ENCODE peak calls at places on chromosomes 2 and 18, in seven cellular contexts. P is neuronal stem cell, T is mesendoderm, H is IMR-90, R is H9, N is trophoblast cell, Y is H1. O is an unnamed sample.

GRCh38 chr2:160835166-160835565 is 325.1 kb upstream of the TANK start:
- DNase-seq in P (no peak), T (no peak), H (no peak), R (no peak), N (no peak), Y (no peak), O (no peak)

GRCh38 chr2:169732075-169732474 is 1.6 kb upstream of the KLHL23 start:
- DNase-seq in P (no peak), T (no peak), H (no peak), R (no peak), N (no peak), Y (peak), O (no peak)

GRCh38 chr2:199457147-199458016 is at the start of gene SATB2:
- DNase-seq in P (peak), T (peak), H (peak), R (peak), N (peak), Y (peak), O (peak)

GRCh38 chr2:84516234-84516986 is at the start of gene DNAH6:
- DNase-seq in P (peak), T (peak), H (peak), R (peak), N (peak), Y (peak), O (peak)

GRCh38 chr2:101295895-101296294 is 12.6 kb downstream of the RNF149 start:
- DNase-seq in P (no peak), T (no peak), H (peak), R (no peak), N (peak), Y (no peak), O (peak)

GRCh38 chr2:57084697-57085281 is 901.0 kb downstream of the CCDC85A start:
- DNase-seq in P (no peak), T (no peak), H (no peak), R (no peak), N (no peak), Y (no peak), O (no peak)

GRCh38 chr2:172173307-172173706 is 70.6 kb upstream of the DLX2 start:
- DNase-seq in P (no peak), T (peak), H (no peak), R (no peak), N (no peak), Y (no peak), O (no peak)

GRCh38 chr2:226077841-226078240 is 678.3 kb downstream of the NYAP2 start:
- DNase-seq in P (no peak), T (no peak), H (no peak), R (no peak), N (no peak), Y (no peak), O (no peak)

GRCh38 chr2:53473236-53473635 is 294.4 kb upstream of the CHAC2 start:
- DNase-seq in P (no peak), T (peak), H (no peak), R (peak), N (peak), Y (no peak), O (no peak)

GRCh38 chr2:181393472-181393871 is 63.7 kb upstream of the ITGA4 start:
- DNase-seq in P (no peak), T (peak), H (peak), R (no peak), N (peak), Y (no peak), O (peak)

GRCh38 chr2:64751286-64752260 is 97.9 kb upstream of the SERTAD2 start:
- DNase-seq in P (no peak), T (peak), H (peak), R (no peak), N (peak), Y (peak), O (peak)

GRCh38 chr2:45802739-45803138 is 151.3 kb downstream of the PRKCE start:
- DNase-seq in P (no peak), T (no peak), H (no peak), R (no peak), N (no peak), Y (no peak), O (no peak)

GRCh38 chr2:128624425-128624795 is 305.7 kb upstream of the HS6ST1 start:
- DNase-seq in P (no peak), T (no peak), H (no peak), R (no peak), N (no peak), Y (no peak), O (no peak)

GRCh38 chr2:170523506-170523905 is 191.6 kb upstream of the SP5 start:
- DNase-seq in P (no peak), T (peak), H (no peak), R (no peak), N (peak), Y (no peak), O (no peak)

GRCh38 chr18:49597556-49597955 is 35.7 kb downstream of the LIPG start:
- DNase-seq in P (no peak), T (peak), H (no peak), R (no peak), N (peak), Y (no peak), O (no peak)

GRCh38 chr18:3727260-3727659 is 277.3 kb downstream of the TGIF1 start:
- DNase-seq in P (no peak), T (no peak), H (no peak), R (no peak), N (no peak), Y (no peak), O (no peak)

GRCh38 chr2:200305797-200306718 is at the start of gene SPATS2L:
- DNase-seq in P (peak), T (peak), H (peak), R (peak), N (peak), Y (peak), O (peak)

GRCh38 chr2:187774551-187775071 is 220.4 kb upstream of the TFPI start:
- DNase-seq in P (no peak), T (no peak), H (peak), R (no peak), N (peak), Y (no peak), O (peak)

GRCh38 chr2:218290316-218291261 is 1.7 kb downstream of the TMBIM1 start:
- DNase-seq in P (no peak), T (no peak), H (no peak), R (no peak), N (no peak), Y (no peak), O (no peak)

GRCh38 chr2:39608212-39608575 is 57.5 kb upstream of the TMEM178A start:
- DNase-seq in P (no peak), T (no peak), H (no peak), R (no peak), N (no peak), Y (no peak), O (no peak)

GRCh38 chr18:36185901-36186460 is 1.3 kb upstream of the MOCOS start:
- DNase-seq in P (no peak), T (no peak), H (no peak), R (no peak), N (no peak), Y (no peak), O (no peak)

GRCh38 chr2:225735844-225736243 is 336.3 kb downstream of the NYAP2 start:
- DNase-seq in P (no peak), T (no peak), H (peak), R (no peak), N (no peak), Y (no peak), O (peak)

GRCh38 chr2:149877064-149877463 is 289.5 kb upstream of the MMADHC start:
- DNase-seq in P (no peak), T (no peak), H (no peak), R (no peak), N (no peak), Y (no peak), O (no peak)

GRCh38 chr2:74368499-74368898 is 11.6 kb downstream of the DCTN1 start:
- DNase-seq in P (no peak), T (no peak), H (no peak), R (no peak), N (no peak), Y (no peak), O (no peak)

GRCh38 chr18:26405190-26405781 is 143.1 kb downstream of the KCTD1 start:
- DNase-seq in P (no peak), T (peak), H (peak), R (peak), N (peak), Y (no peak), O (peak)

GRCh38 chr2:10341193-10341592 is 38.5 kb downstream of the HPCAL1 start:
- DNase-seq in P (no peak), T (no peak), H (no peak), R (no peak), N (peak), Y (no peak), O (no peak)

GRCh38 chr2:154490540-154490939 is 208.0 kb upstream of the KCNJ3 start:
- DNase-seq in P (no peak), T (no peak), H (no peak), R (no peak), N (no peak), Y (no peak), O (no peak)

GRCh38 chr2:9971105-9971818 is 19.8 kb downstream of the GRHL1 start:
- DNase-seq in P (no peak), T (no peak), H (peak), R (no peak), N (peak), Y (no peak), O (no peak)

DNA sequence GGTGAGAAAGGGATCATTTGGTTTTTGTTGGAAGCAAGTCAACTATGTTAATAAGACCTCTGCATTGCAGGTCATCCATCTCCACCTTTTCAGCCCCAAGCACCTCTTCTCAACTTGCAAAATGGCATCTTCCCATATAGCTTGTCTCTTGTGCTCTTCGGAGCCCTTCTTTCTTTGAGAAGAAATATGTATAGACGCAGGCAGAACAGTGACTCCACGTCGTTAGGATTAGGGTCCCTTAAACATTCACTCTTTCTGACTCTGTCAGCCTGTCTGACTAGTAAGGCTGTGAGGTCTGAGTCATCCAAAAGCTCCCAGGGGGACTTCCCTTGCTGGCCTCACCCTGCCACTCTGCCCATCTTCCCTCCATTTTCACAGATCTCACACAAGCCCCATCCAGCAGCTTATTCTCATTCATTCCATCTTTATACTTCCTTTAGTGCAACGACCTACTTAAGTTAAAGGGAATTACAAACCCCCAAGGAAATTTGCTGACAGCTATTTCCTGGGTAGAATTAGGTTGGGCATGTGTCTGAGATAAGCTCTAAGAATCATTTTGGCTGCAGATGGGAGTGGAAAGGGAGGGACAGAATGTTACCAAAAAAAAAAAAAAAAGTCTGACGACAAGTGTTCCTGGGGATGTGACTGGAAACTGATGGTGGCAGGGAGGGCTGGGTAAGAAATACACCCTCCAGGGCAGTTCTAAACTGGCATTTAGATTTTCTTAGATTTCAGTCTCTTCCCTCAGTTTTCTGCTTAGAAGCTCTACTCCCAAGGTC is 37.7 kb upstream of the MEX3C start:
- DNase-seq in P (no peak), T (peak), H (no peak), R (no peak), N (peak), Y (no peak), O (peak)
- H3K23ac ChIP-seq in P (no peak), T (no peak), H (no peak), R (no peak), N (no peak), Y (no peak), O (no peak)

DNA sequence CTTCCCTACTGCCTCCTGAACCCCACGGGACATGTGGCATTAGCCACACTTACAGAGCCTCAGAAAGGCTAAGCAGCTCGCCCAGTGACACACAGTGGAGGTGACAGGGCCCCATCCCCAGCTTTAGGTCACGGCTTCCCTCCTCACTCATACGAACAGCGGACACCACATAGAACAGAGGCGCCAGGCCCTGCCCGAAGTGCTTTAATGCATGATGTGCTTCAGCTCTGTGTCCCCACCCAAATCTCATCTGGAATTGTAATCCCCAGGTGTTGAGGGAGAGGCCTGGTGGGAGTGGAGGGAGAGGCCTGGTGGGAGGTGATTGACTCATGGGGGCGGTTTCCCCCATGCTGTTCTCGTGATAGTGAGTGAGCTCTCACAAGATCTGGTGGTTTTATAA is 135.3 kb downstream of the PTGR3 start:
- DNase-seq in P (no peak), T (no peak), H (no peak), R (no peak), N (no peak), Y (peak), O (no peak)
- H3K23ac ChIP-seq in P (no peak), T (no peak), H (no peak), R (no peak), N (no peak), Y (no peak), O (no peak)

GRCh38 chr2:213764849-213765248 is 480.6 kb downstream of the SPAG16 start:
- DNase-seq in P (no peak), T (no peak), H (no peak), R (no peak), N (no peak), Y (no peak), O (no peak)
- H3K23ac ChIP-seq in P (no peak), T (no peak), H (no peak), R (no peak), N (no peak), Y (no peak), O (no peak)

GRCh38 chr2:203453858-203454451 is 81.1 kb downstream of the RAPH1 start:
- DNase-seq in P (peak), T (peak), H (peak), R (no peak), N (peak), Y (no peak), O (peak)

GRCh38 chr2:203451686-203452085 is 83.4 kb downstream of the RAPH1 start:
- DNase-seq in P (no peak), T (no peak), H (peak), R (no peak), N (peak), Y (no peak), O (peak)

GRCh38 chr2:203451011-203451410 is 84.1 kb downstream of the RAPH1 start:
- DNase-seq in P (no peak), T (no peak), H (peak), R (no peak), N (peak), Y (no peak), O (no peak)

GRCh38 chr2:203450571-203450970 is 84.5 kb downstream of the RAPH1 start:
- DNase-seq in P (no peak), T (no peak), H (no peak), R (no peak), N (peak), Y (no peak), O (no peak)

GRCh38 chr2:203455209-203455608 is 79.9 kb downstream of the RAPH1 start:
- DNase-seq in P (no peak), T (no peak), H (no peak), R (no peak), N (no peak), Y (no peak), O (no peak)
- H3K23ac ChIP-seq in P (no peak), T (no peak), H (no peak), R (no peak), N (no peak), Y (no peak), O (no peak)

GRCh38 chr2:202290970-202291369 is 25.4 kb downstream of the NOP58 start:
- DNase-seq in P (no peak), T (no peak), H (peak), R (no peak), N (no peak), Y (no peak), O (no peak)

GRCh38 chr2:202290316-202290715 is 24.8 kb downstream of the NOP58 start:
- DNase-seq in P (no peak), T (no peak), H (peak), R (no peak), N (no peak), Y (no peak), O (no peak)

GRCh38 chr2:202286595-202286994 is 21.0 kb downstream of the NOP58 start:
- DNase-seq in P (no peak), T (no peak), H (no peak), R (no peak), N (no peak), Y (no peak), O (no peak)

DNA sequence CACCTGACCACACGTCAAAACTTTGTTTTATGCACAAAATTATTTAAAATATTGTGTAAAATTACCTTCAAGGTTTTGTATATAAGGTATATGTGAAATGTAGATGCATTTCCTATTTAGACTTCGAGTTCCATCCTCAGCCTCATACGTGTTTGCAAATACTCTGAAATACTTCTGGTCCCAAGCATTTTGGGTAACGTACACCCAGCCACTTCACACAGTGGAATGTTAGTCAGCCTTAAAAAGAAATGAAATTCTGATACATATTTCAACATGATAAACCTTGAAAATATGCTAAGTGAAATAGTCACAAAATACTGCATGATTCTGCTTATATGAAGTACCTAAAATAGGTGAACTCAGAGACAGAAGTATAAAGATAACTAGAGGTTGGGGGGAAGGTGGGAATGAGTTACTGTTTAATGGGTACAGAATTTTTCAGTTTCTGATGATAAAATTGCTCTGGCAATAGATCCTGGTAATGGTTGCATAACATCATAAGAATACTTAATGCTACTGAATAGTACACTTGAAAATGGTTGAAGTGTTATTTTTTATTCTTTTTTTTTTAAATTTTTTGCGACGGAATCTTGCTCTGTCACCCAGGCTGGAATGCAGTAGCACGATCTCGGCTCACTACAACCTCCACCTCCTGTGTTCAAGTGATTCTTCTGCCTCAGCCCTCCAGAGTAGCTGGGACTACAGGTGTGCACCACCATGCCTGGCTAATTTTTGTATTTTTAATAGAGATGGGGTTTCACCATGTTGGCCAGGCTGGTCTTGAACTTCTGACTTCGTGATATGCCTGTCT is 24.0 kb downstream of the NOP58 start:
- DNase-seq in P (no peak), T (no peak), H (no peak), R (no peak), N (peak), Y (peak), O (no peak)
- H3K23ac ChIP-seq in P (no peak), T (no peak), H (no peak), R (no peak), N (no peak), Y (no peak), O (no peak)

GRCh38 chr2:25700221-25700660 is 26.9 kb upstream of the DTNB start:
- DNase-seq in P (no peak), T (peak), H (peak), R (peak), N (peak), Y (no peak), O (peak)
- H3K23ac ChIP-seq in P (no peak), T (no peak), H (no peak), R (no peak), N (no peak), Y (no peak), O (no peak)

DNA sequence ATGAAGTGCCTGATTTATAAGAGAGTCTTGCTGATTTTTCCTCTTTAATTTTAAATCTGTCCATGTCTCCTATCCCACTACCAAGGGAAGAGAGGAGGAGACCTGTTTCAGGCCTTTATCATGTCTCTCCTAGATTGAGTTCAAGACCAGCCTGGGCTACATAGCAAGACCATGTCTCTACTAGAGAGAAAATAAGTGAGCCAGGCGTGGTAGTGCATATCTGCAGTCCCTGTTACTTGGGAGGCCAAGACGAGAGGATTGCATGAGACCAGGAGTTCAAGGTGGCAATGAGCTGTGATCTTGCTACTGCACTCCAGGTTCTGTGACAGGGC is 20.0 kb downstream of the EML4 start:
- DNase-seq in P (no peak), T (peak), H (no peak), R (no peak), N (no peak), Y (no peak), O (no peak)
- H3K23ac ChIP-seq in P (no peak), T (peak), H (no peak), R (no peak), N (no peak), Y (no peak), O (no peak)

GRCh38 chr2:1208522-1208921 is 204.7 kb upstream of the TPO start:
- DNase-seq in P (no peak), T (no peak), H (no peak), R (no peak), N (no peak), Y (no peak), O (no peak)
- H3K23ac ChIP-seq in P (no peak), T (no peak), H (no peak), R (no peak), N (no peak), Y (no peak), O (no peak)

GRCh38 chr18:55515946-55516710 is 71.9 kb downstream of the TCF4 start:
- DNase-seq in P (no peak), T (no peak), H (peak), R (no peak), N (no peak), Y (no peak), O (peak)

GRCh38 chr18:55517055-55517454 is 70.9 kb downstream of the TCF4 start:
- DNase-seq in P (no peak), T (no peak), H (no peak), R (no peak), N (no peak), Y (no peak), O (no peak)

GRCh38 chr18:55513199-55513598 is 74.8 kb downstream of the TCF4 start:
- DNase-seq in P (no peak), T (no peak), H (no peak), R (no peak), N (no peak), Y (no peak), O (peak)

GRCh38 chr18:55511277-55511676 is 76.7 kb downstream of the TCF4 start:
- DNase-seq in P (no peak), T (no peak), H (no peak), R (no peak), N (no peak), Y (no peak), O (no peak)

DNA sequence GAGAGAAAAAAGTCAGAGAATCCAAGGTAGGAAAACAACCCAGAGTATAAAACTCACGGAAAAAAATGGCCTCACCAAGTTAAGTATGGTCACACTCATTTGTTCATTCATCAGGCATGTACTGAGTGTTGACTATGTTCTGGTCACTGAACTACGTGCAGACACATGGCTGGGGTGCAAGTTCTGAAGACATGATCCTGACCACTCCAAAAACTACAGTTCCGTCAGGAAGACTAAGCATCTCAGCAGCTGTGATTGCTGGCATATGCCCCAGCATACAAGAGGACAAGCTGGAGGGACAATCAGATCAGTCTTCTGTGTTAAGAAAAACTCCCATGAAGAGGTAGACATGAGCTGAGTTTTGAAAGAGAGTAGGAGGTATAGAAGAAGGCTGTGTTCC is 72.8 kb downstream of the TCF4 start:
- DNase-seq in P (no peak), T (no peak), H (no peak), R (no peak), N (no peak), Y (no peak), O (no peak)
- H3K23ac ChIP-seq in P (no peak), T (no peak), H (peak), R (no peak), N (no peak), Y (no peak), O (no peak)